ENCODE peak calls at places on chromosomes 11 and 22, in eight cellular contexts. U is uterus; Y is body of pancreas; E is gastrocnemius medialis; S is CD8-positive, alpha-beta T cell; P is kidney; X is heart left ventricle; W is thoracic aorta. C is an unnamed sample.
A peak's percentile ranks its signal among the peaks of the same experiment; 100 is the strongest.

GRCh38 chr11:1352696-1353382 is 36.9 kb upstream of the BRSK2 start:
- DNase-seq in U (no peak), Y (no peak), E (peak; percentile 4), S (no peak), P (no peak), X (no peak), W (no peak), C (no peak)

GRCh38 chr22:37427128-37427710 is at the start of gene ELFN2:
- DNase-seq in U (no peak), Y (peak; percentile 38), E (no peak), S (no peak), P (peak; percentile 85), X (no peak), W (no peak), C (no peak)

GRCh38 chr11:117966908-117967307 is 19.3 kb upstream of the IL10RA start:
- DNase-seq in U (no peak), Y (no peak), E (no peak), S (no peak), P (no peak), X (no peak), W (no peak), C (no peak)

GRCh38 chr11:48093795-48094642 is 113.7 kb downstream of the PTPRJ start:
- DNase-seq in U (no peak), Y (peak; percentile 32), E (peak; percentile 53), S (no peak), P (no peak), X (no peak), W (no peak), C (no peak)

GRCh38 chr11:123261345-123262106 is 66.5 kb upstream of the CLMP start:
- DNase-seq in U (peak; percentile 64), Y (peak; percentile 85), E (peak; percentile 59), S (peak; percentile 51), P (peak; percentile 91), X (peak; percentile 80), W (peak; percentile 37), C (peak; percentile 89)

GRCh38 chr11:76207642-76208378 is 1.5 kb upstream of the WNT11 start:
- DNase-seq in U (peak; percentile 78), Y (peak; percentile 82), E (peak; percentile 75), S (peak; percentile 72), P (peak; percentile 89), X (peak; percentile 84), W (no peak), C (peak; percentile 86)

GRCh38 chr22:17116931-17117330 is 4.2 kb downstream of the TMEM121B start:
- DNase-seq in U (no peak), Y (no peak), E (no peak), S (no peak), P (no peak), X (no peak), W (no peak), C (no peak)

GRCh38 chr22:36456459-36456835 is 25.0 kb downstream of the TXN2 start:
- DNase-seq in U (no peak), Y (no peak), E (no peak), S (no peak), P (no peak), X (no peak), W (no peak), C (no peak)

GRCh38 chr22:39629851-39630250 is 59.3 kb downstream of the CACNA1I start:
- DNase-seq in U (no peak), Y (no peak), E (no peak), S (no peak), P (no peak), X (no peak), W (no peak), C (no peak)

GRCh38 chr11:67309166-67309565 is 5.8 kb downstream of the SSH3 start:
- DNase-seq in U (no peak), Y (no peak), E (no peak), S (no peak), P (no peak), X (no peak), W (no peak), C (no peak)

GRCh38 chr11:73384127-73384441 is 7.9 kb downstream of the RELT start:
- DNase-seq in U (no peak), Y (no peak), E (no peak), S (no peak), P (no peak), X (no peak), W (no peak), C (no peak)

GRCh38 chr22:43320943-43321900 is 21.9 kb downstream of the SCUBE1 start:
- DNase-seq in U (no peak), Y (no peak), E (no peak), S (no peak), P (no peak), X (no peak), W (no peak), C (no peak)

GRCh38 chr22:23218867-23219251 is 38.5 kb downstream of the BCR start:
- DNase-seq in U (no peak), Y (peak; percentile 67), E (no peak), S (no peak), P (peak; percentile 92), X (no peak), W (no peak), C (no peak)

GRCh38 chr22:17773606-17774205 is 563 bp downstream of the BID start:
- DNase-seq in U (no peak), Y (peak; percentile 52), E (no peak), S (peak; percentile 68), P (no peak), X (peak; percentile 45), W (no peak), C (peak; percentile 85)

DNA sequence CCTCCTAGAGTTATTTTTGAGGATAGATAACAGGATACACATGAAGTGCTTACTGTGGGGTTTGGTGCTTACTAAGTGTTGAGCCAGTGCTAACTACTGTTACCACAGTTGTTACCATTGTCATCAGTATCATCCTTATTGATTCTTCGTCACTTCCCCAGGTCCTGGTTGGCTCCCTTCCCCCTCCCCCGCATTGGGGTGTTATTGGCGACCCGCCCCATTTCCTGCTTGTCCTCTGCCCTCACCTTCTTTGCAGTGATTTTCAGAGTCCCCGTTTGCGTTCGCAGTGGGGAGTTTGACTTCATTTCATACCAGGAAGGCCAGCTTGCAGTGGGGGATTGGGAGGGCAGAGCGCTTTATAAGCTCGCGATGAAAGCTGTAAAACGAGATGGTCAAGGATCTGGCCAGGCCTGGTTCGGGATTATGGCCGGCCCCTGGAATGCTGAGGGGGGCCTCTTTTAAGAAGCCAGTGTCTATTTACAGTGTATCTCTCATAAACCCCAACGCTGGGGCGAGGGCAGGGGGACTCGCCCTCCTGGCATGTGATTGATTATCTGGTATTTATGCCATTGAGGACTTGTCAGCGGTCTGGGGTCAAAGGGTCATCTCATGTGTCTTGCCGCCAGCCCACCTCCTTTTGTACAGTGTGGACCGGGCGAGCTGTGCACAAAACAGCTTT is 84.6 kb upstream of the NNMT start:
- DNase-seq in U (no peak), Y (no peak), E (no peak), S (no peak), P (no peak), X (no peak), W (no peak), C (no peak)
- H3K4me1 ChIP-seq in U (peaks cover 7% of the 10 kb centered on the region), Y (peaks cover 45% of the 10 kb centered on the region), E (peaks cover 95% of the 10 kb centered on the region), S (peaks cover 19% of the 10 kb centered on the region), P (peaks cover 12% of the 10 kb centered on the region), X (peaks cover 85% of the 10 kb centered on the region), W (peaks cover 82% of the 10 kb centered on the region), C (no peaks in the 10 kb centered on the region)

GRCh38 chr11:128891410-128891861 is 280 bp downstream of the KCNJ5 start:
- DNase-seq in U (no peak), Y (no peak), E (no peak), S (no peak), P (peak; percentile 71), X (no peak), W (no peak), C (no peak)
- H3K4me3 ChIP-seq in U (no peak overlapping the region), Y (no peak overlapping the region), E (no peak overlapping the region), S (no peak overlapping the region), P (no peak overlapping the region), X (peak overlapping the region; percentile 55), W (peak overlapping the region; percentile 82), C (no peak overlapping the region)

DNA sequence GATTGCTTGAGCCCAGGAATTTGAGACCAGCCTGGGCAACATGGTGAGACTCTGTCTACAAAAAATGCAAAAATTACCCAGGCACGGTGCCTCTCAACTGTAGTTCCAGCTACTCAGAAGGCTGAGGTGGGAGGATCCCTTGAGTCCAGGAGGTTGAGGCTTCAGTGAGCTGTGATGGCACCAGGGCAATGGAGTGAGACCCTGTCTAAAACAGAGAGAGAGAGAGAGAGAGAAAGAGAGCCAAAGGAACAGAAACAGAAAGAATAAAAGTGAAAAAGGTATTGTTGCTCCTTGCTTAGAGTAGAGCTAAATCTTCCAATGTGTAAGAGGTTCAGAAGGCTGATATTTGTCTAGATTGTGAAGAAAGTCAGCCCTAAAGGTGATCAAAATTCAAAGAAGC is 8.9 kb upstream of the ETS1 start:
- DNase-seq in U (no peak), Y (no peak), E (no peak), S (no peak), P (no peak), X (no peak), W (no peak), C (no peak)
- TF ChIP-seq CTCF in U (no peak), Y (no peak), E (no peak), S (no peak), P (no peak), X (no peak), W (no peak), C (no peak)

DNA sequence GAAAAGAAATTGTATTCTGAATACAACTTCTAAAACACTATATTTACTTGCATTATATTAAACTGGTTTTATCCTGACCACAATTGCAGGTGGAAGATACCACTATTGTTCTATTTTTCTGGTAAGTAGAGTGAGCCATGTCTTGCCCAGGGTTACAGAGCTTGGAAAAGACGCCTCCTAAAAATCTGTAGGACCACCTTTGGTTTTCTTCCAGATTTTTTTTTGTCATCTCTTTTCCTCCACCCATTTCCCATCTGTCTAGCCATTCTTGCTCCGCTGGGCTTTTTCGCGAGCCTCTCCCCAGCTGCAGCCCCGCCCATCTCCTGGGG is 294 bp upstream of the MTMR3 start:
- DNase-seq in U (no peak), Y (no peak), E (no peak), S (no peak), P (no peak), X (no peak), W (no peak), C (no peak)
- H3K4me1 ChIP-seq in U (no peaks in the 10 kb centered on the region), Y (peaks cover 33% of the 10 kb centered on the region), E (peaks cover 37% of the 10 kb centered on the region), S (peaks cover 20% of the 10 kb centered on the region), P (peaks cover 2% of the 10 kb centered on the region), X (peaks cover 38% of the 10 kb centered on the region), W (peaks cover 34% of the 10 kb centered on the region), C (no peaks in the 10 kb centered on the region)

GRCh38 chr11:24747275-24748251 is 250.7 kb downstream of the LUZP2 start:
- DNase-seq in U (no peak), Y (no peak), E (no peak), S (no peak), P (no peak), X (no peak), W (no peak), C (no peak)
- H3K4me3 ChIP-seq in U (no peak overlapping the region), Y (no peak overlapping the region), E (no peak overlapping the region), S (no peak overlapping the region), P (no peak overlapping the region), X (no peak overlapping the region), W (no peak overlapping the region), C (no peak overlapping the region)

C was measured in BE2C.